ENCODE peak calls at places on chromosomes 5 and 9, in ten cellular contexts. One of them, this sample, is unnamed.

GRCh38 chr5:39670391-39670790 is 245.6 kb upstream of the DAB2 start:
- DNase-seq in renal cortical epithelial cell: no peak
- DNase-seq in left ventricle myocardium inferior: no peak
- DNase-seq in GM19239: no peak
- DNase-seq in GM23248: no peak
- DNase-seq in aorta: no peak
- DNase-seq in activated naive CD4-positive, alpha-beta T cell treated with anti-CD3 and anti-CD28 coated beads for 36 hours: no peak
- DNase-seq in stimulated activated CD4-positive, alpha-beta T cell treated with anti-CD3 and anti-CD28 coated beads, Interleukin-12 subunit alpha, Interleukin-12 subunit beta, amount 100 ng/mL, for 4 hours: no peak
- DNase-seq in neural progenitor cell: peak
- DNase-seq in ureter: no peak
- DNase-seq in this sample: no peak

GRCh38 chr5:111197523-111197922 is 26.7 kb upstream of the CAMK4 start:
- DNase-seq in renal cortical epithelial cell: peak
- DNase-seq in left ventricle myocardium inferior: no peak
- DNase-seq in GM19239: no peak
- DNase-seq in GM23248: peak
- DNase-seq in aorta: no peak
- DNase-seq in activated naive CD4-positive, alpha-beta T cell treated with anti-CD3 and anti-CD28 coated beads for 36 hours: no peak
- DNase-seq in stimulated activated CD4-positive, alpha-beta T cell treated with anti-CD3 and anti-CD28 coated beads, Interleukin-12 subunit alpha, Interleukin-12 subunit beta, amount 100 ng/mL, for 4 hours: no peak
- DNase-seq in neural progenitor cell: peak
- DNase-seq in ureter: no peak
- DNase-seq in this sample: no peak

GRCh38 chr5:138032028-138032571 is 779 bp downstream of the FAM13B start:
- DNase-seq in renal cortical epithelial cell: no peak
- DNase-seq in left ventricle myocardium inferior: peak
- DNase-seq in GM19239: peak
- DNase-seq in GM23248: peak
- DNase-seq in aorta: peak
- DNase-seq in activated naive CD4-positive, alpha-beta T cell treated with anti-CD3 and anti-CD28 coated beads for 36 hours: no peak
- DNase-seq in stimulated activated CD4-positive, alpha-beta T cell treated with anti-CD3 and anti-CD28 coated beads, Interleukin-12 subunit alpha, Interleukin-12 subunit beta, amount 100 ng/mL, for 4 hours: no peak
- DNase-seq in neural progenitor cell: no peak
- DNase-seq in ureter: peak
- DNase-seq in this sample: peak

GRCh38 chr5:132363431-132364112 is 5.9 kb upstream of the SLC22A5 start:
- DNase-seq in renal cortical epithelial cell: peak
- DNase-seq in left ventricle myocardium inferior: no peak
- DNase-seq in GM19239: no peak
- DNase-seq in GM23248: peak
- DNase-seq in aorta: no peak
- DNase-seq in activated naive CD4-positive, alpha-beta T cell treated with anti-CD3 and anti-CD28 coated beads for 36 hours: peak
- DNase-seq in stimulated activated CD4-positive, alpha-beta T cell treated with anti-CD3 and anti-CD28 coated beads, Interleukin-12 subunit alpha, Interleukin-12 subunit beta, amount 100 ng/mL, for 4 hours: no peak
- DNase-seq in neural progenitor cell: no peak
- DNase-seq in ureter: peak
- DNase-seq in this sample: peak

GRCh38 chr5:164345173-164345572 is 839.8 kb downstream of the MAT2B start:
- DNase-seq in renal cortical epithelial cell: peak
- DNase-seq in left ventricle myocardium inferior: peak
- DNase-seq in GM19239: no peak
- DNase-seq in GM23248: peak
- DNase-seq in aorta: no peak
- DNase-seq in activated naive CD4-positive, alpha-beta T cell treated with anti-CD3 and anti-CD28 coated beads for 36 hours: no peak
- DNase-seq in stimulated activated CD4-positive, alpha-beta T cell treated with anti-CD3 and anti-CD28 coated beads, Interleukin-12 subunit alpha, Interleukin-12 subunit beta, amount 100 ng/mL, for 4 hours: no peak
- DNase-seq in neural progenitor cell: peak
- DNase-seq in ureter: no peak
- DNase-seq in this sample: no peak

GRCh38 chr9:129482521-129483466 is 138.1 kb downstream of the C9orf50 start:
- DNase-seq in renal cortical epithelial cell: no peak
- DNase-seq in left ventricle myocardium inferior: peak
- DNase-seq in GM19239: no peak
- DNase-seq in GM23248: peak
- DNase-seq in aorta: peak
- DNase-seq in activated naive CD4-positive, alpha-beta T cell treated with anti-CD3 and anti-CD28 coated beads for 36 hours: no peak
- DNase-seq in stimulated activated CD4-positive, alpha-beta T cell treated with anti-CD3 and anti-CD28 coated beads, Interleukin-12 subunit alpha, Interleukin-12 subunit beta, amount 100 ng/mL, for 4 hours: peak
- DNase-seq in neural progenitor cell: peak
- DNase-seq in ureter: peak
- DNase-seq in this sample: peak

GRCh38 chr5:35038891-35039290 is 8.9 kb downstream of the AGXT2 start:
- DNase-seq in renal cortical epithelial cell: no peak
- DNase-seq in left ventricle myocardium inferior: no peak
- DNase-seq in GM19239: no peak
- DNase-seq in GM23248: no peak
- DNase-seq in aorta: no peak
- DNase-seq in activated naive CD4-positive, alpha-beta T cell treated with anti-CD3 and anti-CD28 coated beads for 36 hours: no peak
- DNase-seq in stimulated activated CD4-positive, alpha-beta T cell treated with anti-CD3 and anti-CD28 coated beads, Interleukin-12 subunit alpha, Interleukin-12 subunit beta, amount 100 ng/mL, for 4 hours: no peak
- DNase-seq in neural progenitor cell: no peak
- DNase-seq in ureter: no peak
- DNase-seq in this sample: no peak

GRCh38 chr5:100905259-100905914 is 2.3 kb upstream of the ST8SIA4 start:
- DNase-seq in renal cortical epithelial cell: no peak
- DNase-seq in left ventricle myocardium inferior: no peak
- DNase-seq in GM19239: no peak
- DNase-seq in GM23248: no peak
- DNase-seq in aorta: no peak
- DNase-seq in activated naive CD4-positive, alpha-beta T cell treated with anti-CD3 and anti-CD28 coated beads for 36 hours: peak
- DNase-seq in stimulated activated CD4-positive, alpha-beta T cell treated with anti-CD3 and anti-CD28 coated beads, Interleukin-12 subunit alpha, Interleukin-12 subunit beta, amount 100 ng/mL, for 4 hours: no peak
- DNase-seq in neural progenitor cell: no peak
- DNase-seq in ureter: no peak
- DNase-seq in this sample: no peak

GRCh38 chr9:124840300-124840833 is 12.9 kb upstream of the WDR38 start:
- DNase-seq in renal cortical epithelial cell: no peak
- DNase-seq in left ventricle myocardium inferior: no peak
- DNase-seq in GM19239: no peak
- DNase-seq in GM23248: peak
- DNase-seq in aorta: no peak
- DNase-seq in activated naive CD4-positive, alpha-beta T cell treated with anti-CD3 and anti-CD28 coated beads for 36 hours: no peak
- DNase-seq in stimulated activated CD4-positive, alpha-beta T cell treated with anti-CD3 and anti-CD28 coated beads, Interleukin-12 subunit alpha, Interleukin-12 subunit beta, amount 100 ng/mL, for 4 hours: no peak
- DNase-seq in neural progenitor cell: no peak
- DNase-seq in ureter: no peak
- DNase-seq in this sample: no peak

GRCh38 chr5:68068204-68068603 is 147.4 kb upstream of the PIK3R1 start:
- DNase-seq in renal cortical epithelial cell: peak
- DNase-seq in left ventricle myocardium inferior: no peak
- DNase-seq in GM19239: no peak
- DNase-seq in GM23248: peak
- DNase-seq in aorta: no peak
- DNase-seq in activated naive CD4-positive, alpha-beta T cell treated with anti-CD3 and anti-CD28 coated beads for 36 hours: no peak
- DNase-seq in stimulated activated CD4-positive, alpha-beta T cell treated with anti-CD3 and anti-CD28 coated beads, Interleukin-12 subunit alpha, Interleukin-12 subunit beta, amount 100 ng/mL, for 4 hours: no peak
- DNase-seq in neural progenitor cell: no peak
- DNase-seq in ureter: no peak
- DNase-seq in this sample: no peak

GRCh38 chr5:97106183-97106582 is 36.2 kb downstream of the LIX1 start:
- DNase-seq in renal cortical epithelial cell: no peak
- DNase-seq in left ventricle myocardium inferior: no peak
- DNase-seq in GM19239: no peak
- DNase-seq in GM23248: no peak
- DNase-seq in aorta: no peak
- DNase-seq in activated naive CD4-positive, alpha-beta T cell treated with anti-CD3 and anti-CD28 coated beads for 36 hours: no peak
- DNase-seq in stimulated activated CD4-positive, alpha-beta T cell treated with anti-CD3 and anti-CD28 coated beads, Interleukin-12 subunit alpha, Interleukin-12 subunit beta, amount 100 ng/mL, for 4 hours: no peak
- DNase-seq in neural progenitor cell: no peak
- DNase-seq in ureter: no peak
- DNase-seq in this sample: no peak

GRCh38 chr9:31519011-31519410 is 865.4 kb upstream of the ACO1 start:
- DNase-seq in renal cortical epithelial cell: peak
- DNase-seq in left ventricle myocardium inferior: no peak
- DNase-seq in GM19239: no peak
- DNase-seq in GM23248: no peak
- DNase-seq in aorta: no peak
- DNase-seq in activated naive CD4-positive, alpha-beta T cell treated with anti-CD3 and anti-CD28 coated beads for 36 hours: peak
- DNase-seq in stimulated activated CD4-positive, alpha-beta T cell treated with anti-CD3 and anti-CD28 coated beads, Interleukin-12 subunit alpha, Interleukin-12 subunit beta, amount 100 ng/mL, for 4 hours: no peak
- DNase-seq in neural progenitor cell: no peak
- DNase-seq in ureter: no peak
- DNase-seq in this sample: no peak

GRCh38 chr9:121771851-121772599 is 120.6 kb downstream of the DAB2IP start:
- DNase-seq in renal cortical epithelial cell: no peak
- DNase-seq in left ventricle myocardium inferior: peak
- DNase-seq in GM19239: no peak
- DNase-seq in GM23248: no peak
- DNase-seq in aorta: peak
- DNase-seq in activated naive CD4-positive, alpha-beta T cell treated with anti-CD3 and anti-CD28 coated beads for 36 hours: no peak
- DNase-seq in stimulated activated CD4-positive, alpha-beta T cell treated with anti-CD3 and anti-CD28 coated beads, Interleukin-12 subunit alpha, Interleukin-12 subunit beta, amount 100 ng/mL, for 4 hours: no peak
- DNase-seq in neural progenitor cell: no peak
- DNase-seq in ureter: no peak
- DNase-seq in this sample: no peak

GRCh38 chr5:181181650-181182565 is 23.1 kb downstream of the TRIM7 start:
- DNase-seq in renal cortical epithelial cell: peak
- DNase-seq in left ventricle myocardium inferior: peak
- DNase-seq in GM19239: no peak
- DNase-seq in GM23248: peak
- DNase-seq in aorta: peak
- DNase-seq in activated naive CD4-positive, alpha-beta T cell treated with anti-CD3 and anti-CD28 coated beads for 36 hours: peak
- DNase-seq in stimulated activated CD4-positive, alpha-beta T cell treated with anti-CD3 and anti-CD28 coated beads, Interleukin-12 subunit alpha, Interleukin-12 subunit beta, amount 100 ng/mL, for 4 hours: no peak
- DNase-seq in neural progenitor cell: peak
- DNase-seq in ureter: peak
- DNase-seq in this sample: peak

GRCh38 chr5:107864793-107865192 is 194.1 kb upstream of the EFNA5 start:
- DNase-seq in renal cortical epithelial cell: peak
- DNase-seq in left ventricle myocardium inferior: no peak
- DNase-seq in GM19239: no peak
- DNase-seq in GM23248: peak
- DNase-seq in aorta: no peak
- DNase-seq in activated naive CD4-positive, alpha-beta T cell treated with anti-CD3 and anti-CD28 coated beads for 36 hours: no peak
- DNase-seq in stimulated activated CD4-positive, alpha-beta T cell treated with anti-CD3 and anti-CD28 coated beads, Interleukin-12 subunit alpha, Interleukin-12 subunit beta, amount 100 ng/mL, for 4 hours: no peak
- DNase-seq in neural progenitor cell: no peak
- DNase-seq in ureter: no peak
- DNase-seq in this sample: no peak

GRCh38 chr5:78295035-78295961 is 800 bp upstream of the AP3B1 start:
- DNase-seq in renal cortical epithelial cell: peak
- DNase-seq in left ventricle myocardium inferior: peak
- DNase-seq in GM19239: no peak
- DNase-seq in GM23248: peak
- DNase-seq in aorta: peak
- DNase-seq in activated naive CD4-positive, alpha-beta T cell treated with anti-CD3 and anti-CD28 coated beads for 36 hours: peak
- DNase-seq in stimulated activated CD4-positive, alpha-beta T cell treated with anti-CD3 and anti-CD28 coated beads, Interleukin-12 subunit alpha, Interleukin-12 subunit beta, amount 100 ng/mL, for 4 hours: peak
- DNase-seq in neural progenitor cell: peak
- DNase-seq in ureter: peak
- DNase-seq in this sample: peak

GRCh38 chr9:109453210-109453842 is 44.8 kb downstream of the PTPN3 start:
- DNase-seq in renal cortical epithelial cell: peak
- DNase-seq in left ventricle myocardium inferior: no peak
- DNase-seq in GM19239: no peak
- DNase-seq in GM23248: peak
- DNase-seq in aorta: no peak
- DNase-seq in activated naive CD4-positive, alpha-beta T cell treated with anti-CD3 and anti-CD28 coated beads for 36 hours: no peak
- DNase-seq in stimulated activated CD4-positive, alpha-beta T cell treated with anti-CD3 and anti-CD28 coated beads, Interleukin-12 subunit alpha, Interleukin-12 subunit beta, amount 100 ng/mL, for 4 hours: no peak
- DNase-seq in neural progenitor cell: no peak
- DNase-seq in ureter: no peak
- DNase-seq in this sample: no peak

GRCh38 chr5:78361226-78361993 is 993 bp downstream of the SCAMP1 start:
- DNase-seq in renal cortical epithelial cell: peak
- DNase-seq in left ventricle myocardium inferior: peak
- DNase-seq in GM19239: no peak
- DNase-seq in GM23248: peak
- DNase-seq in aorta: peak
- DNase-seq in activated naive CD4-positive, alpha-beta T cell treated with anti-CD3 and anti-CD28 coated beads for 36 hours: peak
- DNase-seq in stimulated activated CD4-positive, alpha-beta T cell treated with anti-CD3 and anti-CD28 coated beads, Interleukin-12 subunit alpha, Interleukin-12 subunit beta, amount 100 ng/mL, for 4 hours: no peak
- DNase-seq in neural progenitor cell: peak
- DNase-seq in ureter: peak
- DNase-seq in this sample: peak

GRCh38 chr5:97406950-97407676 is 224.1 kb upstream of the RIOK2 start:
- DNase-seq in renal cortical epithelial cell: no peak
- DNase-seq in left ventricle myocardium inferior: no peak
- DNase-seq in GM19239: no peak
- DNase-seq in GM23248: no peak
- DNase-seq in aorta: no peak
- DNase-seq in activated naive CD4-positive, alpha-beta T cell treated with anti-CD3 and anti-CD28 coated beads for 36 hours: no peak
- DNase-seq in stimulated activated CD4-positive, alpha-beta T cell treated with anti-CD3 and anti-CD28 coated beads, Interleukin-12 subunit alpha, Interleukin-12 subunit beta, amount 100 ng/mL, for 4 hours: no peak
- DNase-seq in neural progenitor cell: no peak
- DNase-seq in ureter: no peak
- DNase-seq in this sample: no peak

GRCh38 chr5:31197183-31197582 is 3.7 kb downstream of the CDH6 start:
- DNase-seq in renal cortical epithelial cell: peak
- DNase-seq in left ventricle myocardium inferior: no peak
- DNase-seq in GM19239: no peak
- DNase-seq in GM23248: peak
- DNase-seq in aorta: no peak
- DNase-seq in activated naive CD4-positive, alpha-beta T cell treated with anti-CD3 and anti-CD28 coated beads for 36 hours: no peak
- DNase-seq in stimulated activated CD4-positive, alpha-beta T cell treated with anti-CD3 and anti-CD28 coated beads, Interleukin-12 subunit alpha, Interleukin-12 subunit beta, amount 100 ng/mL, for 4 hours: no peak
- DNase-seq in neural progenitor cell: no peak
- DNase-seq in ureter: no peak
- DNase-seq in this sample: no peak

This sample was measured in ACHN.